ENCODE peak calls at places on chromosomes 6 and 20, in four cellular contexts. U, F, P and C are unnamed samples.

GRCh38 chr20:32551693-32552092 is 33.4 kb downstream of the NOL4L start:
- DNase-seq in U (no peak), F (no peak), P (no peak), C (no peak)

GRCh38 chr20:24765316-24766142 is 183.5 kb upstream of the CST7 start:
- DNase-seq in U (no peak), F (no peak), P (no peak), C (no peak)

GRCh38 chr6:129120856-129121255 is 237.9 kb downstream of the LAMA2 start:
- DNase-seq in U (no peak), F (no peak), P (no peak), C (no peak)

GRCh38 chr6:153048631-153049030 is 46.1 kb upstream of the MTRF1L start:
- DNase-seq in U (no peak), F (no peak), P (no peak), C (no peak)

GRCh38 chr6:138310294-138310693 is 67.4 kb upstream of the SMIM28 start:
- DNase-seq in U (no peak), F (peak), P (no peak), C (peak)

GRCh38 chr6:6834356-6835342 is 246.1 kb downstream of the LY86 start:
- DNase-seq in U (no peak), F (peak), P (no peak), C (no peak)

GRCh38 chr20:53739799-53740785 is 146.5 kb upstream of the ZNF217 start:
- DNase-seq in U (no peak), F (no peak), P (no peak), C (no peak)

GRCh38 chr6:24827162-24827561 is 28.4 kb upstream of the ARMH2 start:
- DNase-seq in U (no peak), F (no peak), P (no peak), C (no peak)

GRCh38 chr20:3406481-3407425 is 716 bp downstream of the DNAAF9 start:
- DNase-seq in U (no peak), F (peak), P (no peak), C (peak)

GRCh38 chr6:56699066-56699654 is 56.5 kb upstream of the DST start:
- DNase-seq in U (no peak), F (peak), P (no peak), C (no peak)

GRCh38 chr6:53603381-53604121 is 58.6 kb upstream of the GCLC start:
- DNase-seq in U (no peak), F (no peak), P (no peak), C (no peak)

GRCh38 chr6:12601881-12602280 is 114.7 kb upstream of the PHACTR1 start:
- DNase-seq in U (no peak), F (no peak), P (no peak), C (no peak)

GRCh38 chr6:166351715-166352285 is 9.5 kb upstream of the SFT2D1 start:
- DNase-seq in U (no peak), F (peak), P (no peak), C (no peak)

GRCh38 chr6:37807656-37808055 is 11.9 kb upstream of the ZFAND3 start:
- DNase-seq in U (no peak), F (no peak), P (no peak), C (no peak)

GRCh38 chr6:5905431-5906339 is 101.0 kb downstream of the NRN1 start:
- DNase-seq in U (peak), F (no peak), P (no peak), C (peak)

GRCh38 chr6:36029464-36029863 is 1.9 kb downstream of the MAPK14 start:
- DNase-seq in U (peak), F (peak), P (no peak), C (peak)

GRCh38 chr20:58892126-58892931 is 39.8 kb downstream of the GNAS start:
- DNase-seq in U (no peak), F (peak), P (peak), C (no peak)

GRCh38 chr6:150930816-150931215 is 65.3 kb downstream of the MTHFD1L start:
- DNase-seq in U (peak), F (no peak), P (no peak), C (no peak)

GRCh38 chr20:44552950-44553908 is 29.1 kb upstream of the PKIG start:
- DNase-seq in U (peak), F (no peak), P (no peak), C (peak)

GRCh38 chr6:89348372-89348771 is 4.2 kb downstream of the UBE2J1 start:
- DNase-seq in U (no peak), F (no peak), P (no peak), C (no peak)

GRCh38 chr6:55820696-55821095 is 54.7 kb downstream of the BMP5 start:
- DNase-seq in U (no peak), F (no peak), P (no peak), C (no peak)

GRCh38 chr6:142542704-142543233 is 241.0 kb downstream of the ADGRG6 start:
- DNase-seq in U (peak), F (no peak), P (no peak), C (peak)

GRCh38 chr20:54020868-54021267 is 49.5 kb downstream of the BCAS1 start:
- DNase-seq in U (no peak), F (no peak), P (no peak), C (no peak)

GRCh38 chr6:150118642-150119041 is 24.2 kb upstream of the PPP1R14C start:
- DNase-seq in U (no peak), F (peak), P (no peak), C (no peak)

GRCh38 chr6:134183844-134184243 is 131.4 kb upstream of the SLC2A12 start:
- DNase-seq in U (no peak), F (no peak), P (no peak), C (no peak)

GRCh38 chr6:134123666-134124208 is 71.3 kb upstream of the SLC2A12 start:
- DNase-seq in U (no peak), F (peak), P (no peak), C (peak)

GRCh38 chr6:10355115-10355702 is 59.7 kb downstream of the TFAP2A start:
- DNase-seq in U (no peak), F (no peak), P (no peak), C (no peak)

GRCh38 chr20:61886721-61887658 is 178.7 kb downstream of the TAF4 start:
- DNase-seq in U (no peak), F (peak), P (peak), C (peak)